ENCODE peak calls at places on chromosome 14, in nine cellular contexts. One of them, this sample, is unnamed.

GRCh38 chr14:71720978-71721624 is 211.1 kb upstream of the RGS6 start:
- DNase-seq in AG10803: peak
- DNase-seq in dorsolateral prefrontal cortex: peak
- DNase-seq in WERI-Rb-1: peak
- DNase-seq in cardiac muscle cell: peak
- DNase-seq in Calu3: peak
- DNase-seq in heart left ventricle: peak
- DNase-seq in neural crest cell: peak
- DNase-seq in right atrium auricular region: no peak
- DNase-seq in this sample: peak

GRCh38 chr14:67045440-67045839 is 143.8 kb upstream of the GARIN2 start:
- DNase-seq in AG10803: no peak
- DNase-seq in dorsolateral prefrontal cortex: no peak
- DNase-seq in WERI-Rb-1: no peak
- DNase-seq in cardiac muscle cell: no peak
- DNase-seq in Calu3: no peak
- DNase-seq in heart left ventricle: no peak
- DNase-seq in neural crest cell: no peak
- DNase-seq in right atrium auricular region: no peak
- DNase-seq in this sample: no peak

GRCh38 chr14:35337557-35338255 is 45.5 kb downstream of the PSMA6 start:
- DNase-seq in AG10803: no peak
- DNase-seq in dorsolateral prefrontal cortex: no peak
- DNase-seq in WERI-Rb-1: no peak
- DNase-seq in cardiac muscle cell: no peak
- DNase-seq in Calu3: no peak
- DNase-seq in heart left ventricle: no peak
- DNase-seq in neural crest cell: no peak
- DNase-seq in right atrium auricular region: no peak
- DNase-seq in this sample: no peak

GRCh38 chr14:91241848-91242247 is 2.7 kb downstream of the GPR68 start:
- DNase-seq in AG10803: no peak
- DNase-seq in dorsolateral prefrontal cortex: no peak
- DNase-seq in WERI-Rb-1: no peak
- DNase-seq in cardiac muscle cell: no peak
- DNase-seq in Calu3: no peak
- DNase-seq in heart left ventricle: peak
- DNase-seq in neural crest cell: no peak
- DNase-seq in right atrium auricular region: no peak
- DNase-seq in this sample: no peak

GRCh38 chr14:51977075-51977474 is 12.3 kb upstream of the RTRAF start:
- DNase-seq in AG10803: no peak
- DNase-seq in dorsolateral prefrontal cortex: no peak
- DNase-seq in WERI-Rb-1: no peak
- DNase-seq in cardiac muscle cell: peak
- DNase-seq in Calu3: no peak
- DNase-seq in heart left ventricle: no peak
- DNase-seq in neural crest cell: no peak
- DNase-seq in right atrium auricular region: no peak
- DNase-seq in this sample: no peak

GRCh38 chr14:57692671-57693070 is 173.2 kb downstream of the SLC35F4 start:
- DNase-seq in AG10803: peak
- DNase-seq in dorsolateral prefrontal cortex: no peak
- DNase-seq in WERI-Rb-1: no peak
- DNase-seq in cardiac muscle cell: peak
- DNase-seq in Calu3: peak
- DNase-seq in heart left ventricle: no peak
- DNase-seq in neural crest cell: no peak
- DNase-seq in right atrium auricular region: no peak
- DNase-seq in this sample: no peak

GRCh38 chr14:96143906-96144305 is 60.7 kb upstream of the BDKRB2 start:
- DNase-seq in AG10803: peak
- DNase-seq in dorsolateral prefrontal cortex: no peak
- DNase-seq in WERI-Rb-1: no peak
- DNase-seq in cardiac muscle cell: no peak
- DNase-seq in Calu3: no peak
- DNase-seq in heart left ventricle: no peak
- DNase-seq in neural crest cell: no peak
- DNase-seq in right atrium auricular region: no peak
- DNase-seq in this sample: no peak

GRCh38 chr14:103905861-103906456 is 22.3 kb upstream of the TDRD9 start:
- DNase-seq in AG10803: no peak
- DNase-seq in dorsolateral prefrontal cortex: no peak
- DNase-seq in WERI-Rb-1: no peak
- DNase-seq in cardiac muscle cell: no peak
- DNase-seq in Calu3: no peak
- DNase-seq in heart left ventricle: no peak
- DNase-seq in neural crest cell: no peak
- DNase-seq in right atrium auricular region: no peak
- DNase-seq in this sample: peak

GRCh38 chr14:21255385-21256101 is 13.7 kb downstream of the HNRNPC start:
- DNase-seq in AG10803: peak
- DNase-seq in dorsolateral prefrontal cortex: no peak
- DNase-seq in WERI-Rb-1: no peak
- DNase-seq in cardiac muscle cell: no peak
- DNase-seq in Calu3: no peak
- DNase-seq in heart left ventricle: no peak
- DNase-seq in neural crest cell: no peak
- DNase-seq in right atrium auricular region: no peak
- DNase-seq in this sample: no peak

GRCh38 chr14:69424139-69424923 is 25.8 kb downstream of the SLC39A9 start:
- DNase-seq in AG10803: peak
- DNase-seq in dorsolateral prefrontal cortex: no peak
- DNase-seq in WERI-Rb-1: no peak
- DNase-seq in cardiac muscle cell: no peak
- DNase-seq in Calu3: no peak
- DNase-seq in heart left ventricle: no peak
- DNase-seq in neural crest cell: no peak
- DNase-seq in right atrium auricular region: no peak
- DNase-seq in this sample: no peak

GRCh38 chr14:34270361-34270760 is 191.7 kb downstream of the SPTSSA start:
- DNase-seq in AG10803: no peak
- DNase-seq in dorsolateral prefrontal cortex: no peak
- DNase-seq in WERI-Rb-1: no peak
- DNase-seq in cardiac muscle cell: no peak
- DNase-seq in Calu3: no peak
- DNase-seq in heart left ventricle: no peak
- DNase-seq in neural crest cell: no peak
- DNase-seq in right atrium auricular region: no peak
- DNase-seq in this sample: no peak

GRCh38 chr14:59086241-59086899 is 102.1 kb upstream of the DAAM1 start:
- DNase-seq in AG10803: peak
- DNase-seq in dorsolateral prefrontal cortex: no peak
- DNase-seq in WERI-Rb-1: no peak
- DNase-seq in cardiac muscle cell: peak
- DNase-seq in Calu3: no peak
- DNase-seq in heart left ventricle: no peak
- DNase-seq in neural crest cell: no peak
- DNase-seq in right atrium auricular region: no peak
- DNase-seq in this sample: no peak

GRCh38 chr14:61382842-61383241 is 61.5 kb downstream of the PRKCH start:
- DNase-seq in AG10803: no peak
- DNase-seq in dorsolateral prefrontal cortex: no peak
- DNase-seq in WERI-Rb-1: no peak
- DNase-seq in cardiac muscle cell: no peak
- DNase-seq in Calu3: no peak
- DNase-seq in heart left ventricle: no peak
- DNase-seq in neural crest cell: no peak
- DNase-seq in right atrium auricular region: no peak
- DNase-seq in this sample: no peak

GRCh38 chr14:61381589-61381988 is 60.2 kb downstream of the PRKCH start:
- DNase-seq in AG10803: no peak
- DNase-seq in dorsolateral prefrontal cortex: no peak
- DNase-seq in WERI-Rb-1: no peak
- DNase-seq in cardiac muscle cell: no peak
- DNase-seq in Calu3: no peak
- DNase-seq in heart left ventricle: no peak
- DNase-seq in neural crest cell: no peak
- DNase-seq in right atrium auricular region: no peak
- DNase-seq in this sample: no peak

GRCh38 chr14:61379639-61380184 is 58.3 kb downstream of the PRKCH start:
- DNase-seq in AG10803: no peak
- DNase-seq in dorsolateral prefrontal cortex: no peak
- DNase-seq in WERI-Rb-1: no peak
- DNase-seq in cardiac muscle cell: no peak
- DNase-seq in Calu3: no peak
- DNase-seq in heart left ventricle: no peak
- DNase-seq in neural crest cell: no peak
- DNase-seq in right atrium auricular region: no peak
- DNase-seq in this sample: no peak

GRCh38 chr14:61385002-61385685 is 63.8 kb downstream of the PRKCH start:
- DNase-seq in AG10803: no peak
- DNase-seq in dorsolateral prefrontal cortex: no peak
- DNase-seq in WERI-Rb-1: no peak
- DNase-seq in cardiac muscle cell: no peak
- DNase-seq in Calu3: no peak
- DNase-seq in heart left ventricle: no peak
- DNase-seq in neural crest cell: no peak
- DNase-seq in right atrium auricular region: no peak
- DNase-seq in this sample: no peak

DNA sequence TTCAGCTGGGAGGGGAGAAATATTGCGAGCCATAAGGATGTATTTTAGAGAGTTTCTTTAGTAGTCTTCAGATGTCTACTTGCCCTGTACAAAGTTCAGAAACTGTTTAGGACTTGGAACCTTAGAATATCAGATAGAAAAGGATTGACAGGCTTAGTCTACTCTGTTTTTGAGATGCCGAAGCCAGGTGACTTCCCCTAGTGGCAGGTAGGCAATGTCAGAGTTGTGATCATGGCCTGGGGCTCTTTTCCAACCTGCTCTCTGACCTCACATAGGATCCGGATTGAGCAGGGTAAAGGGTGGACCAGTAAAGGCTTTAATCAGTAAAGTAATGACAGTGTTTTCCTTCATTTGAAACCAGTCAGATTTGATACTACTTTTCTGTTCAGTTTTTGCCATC is 59.6 kb downstream of the PRKCH start:
- DNase-seq in AG10803: no peak
- DNase-seq in dorsolateral prefrontal cortex: no peak
- DNase-seq in WERI-Rb-1: no peak
- DNase-seq in cardiac muscle cell: no peak
- DNase-seq in Calu3: no peak
- DNase-seq in heart left ventricle: no peak
- DNase-seq in neural crest cell: no peak
- DNase-seq in right atrium auricular region: no peak
- DNase-seq in this sample: no peak
- TF ChIP-seq CTCF in AG10803: no peak
- TF ChIP-seq CTCF in dorsolateral prefrontal cortex: no peak
- TF ChIP-seq CTCF in WERI-Rb-1: peak
- TF ChIP-seq CTCF in cardiac muscle cell: no peak
- TF ChIP-seq CTCF in Calu3: no peak
- TF ChIP-seq CTCF in heart left ventricle: no peak
- TF ChIP-seq CTCF in neural crest cell: no peak
- TF ChIP-seq CTCF in right atrium auricular region: no peak
- TF ChIP-seq CTCF in this sample: no peak

DNA sequence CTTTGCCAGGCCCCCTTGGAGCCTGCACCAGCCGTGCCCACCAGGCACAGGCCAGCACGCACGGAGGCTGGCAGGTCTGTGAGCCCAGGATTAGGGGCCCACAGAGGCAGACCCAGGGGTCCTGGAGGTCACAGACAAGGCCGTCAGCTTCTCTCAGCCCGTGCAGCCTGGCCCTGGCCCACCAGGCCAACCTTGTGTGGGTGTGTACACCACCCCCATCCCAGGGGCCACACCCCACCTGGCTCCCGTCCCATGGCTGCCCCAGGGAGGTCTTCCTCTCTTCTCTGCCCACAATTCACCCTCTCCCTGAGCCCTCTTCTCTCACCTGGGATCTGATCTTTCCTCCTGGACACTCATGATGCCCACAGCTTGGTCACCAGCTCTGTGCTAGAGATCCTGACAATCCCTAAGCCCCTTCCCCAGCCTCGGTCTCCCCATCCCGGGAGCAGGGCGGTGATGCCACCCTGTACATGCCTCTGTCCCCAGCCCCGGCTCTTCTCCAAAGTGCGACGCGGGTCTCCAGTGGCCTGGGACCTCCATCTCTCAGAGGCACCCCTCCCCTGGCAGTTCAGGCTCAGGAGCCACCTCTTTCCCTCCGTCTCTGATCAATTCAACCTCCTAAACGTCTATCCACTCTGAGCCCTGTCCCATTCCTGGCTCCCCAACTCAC is 31.1 kb upstream of the GPR132 start:
- DNase-seq in AG10803: no peak
- DNase-seq in dorsolateral prefrontal cortex: no peak
- DNase-seq in WERI-Rb-1: no peak
- DNase-seq in cardiac muscle cell: no peak
- DNase-seq in Calu3: no peak
- DNase-seq in heart left ventricle: no peak
- DNase-seq in neural crest cell: no peak
- DNase-seq in right atrium auricular region: no peak
- DNase-seq in this sample: no peak
- TF ChIP-seq CTCF in AG10803: no peak
- TF ChIP-seq CTCF in dorsolateral prefrontal cortex: no peak
- TF ChIP-seq CTCF in WERI-Rb-1: no peak
- TF ChIP-seq CTCF in cardiac muscle cell: no peak
- TF ChIP-seq CTCF in Calu3: no peak
- TF ChIP-seq CTCF in heart left ventricle: no peak
- TF ChIP-seq CTCF in neural crest cell: no peak
- TF ChIP-seq CTCF in right atrium auricular region: no peak
- TF ChIP-seq CTCF in this sample: no peak

DNA sequence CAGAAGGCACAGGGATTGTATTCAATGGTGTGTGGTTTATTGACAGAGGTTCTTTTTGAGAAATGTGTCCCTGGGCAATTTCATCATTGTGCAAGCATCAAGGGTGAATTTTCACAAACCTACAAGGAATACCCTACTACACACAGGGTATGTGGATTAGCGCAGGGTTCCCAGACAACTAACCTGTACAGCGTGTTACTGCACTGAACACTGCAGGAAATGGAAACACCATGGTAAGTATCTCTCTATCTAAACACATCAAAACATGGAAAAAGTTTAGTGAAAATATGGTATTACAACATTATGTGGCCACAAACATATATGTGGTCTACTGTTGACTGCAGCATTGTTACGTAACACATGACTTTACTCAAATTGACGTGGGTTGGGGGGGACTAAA is 893.0 kb downstream of the TMEM121 start:
- DNase-seq in AG10803: no peak
- DNase-seq in dorsolateral prefrontal cortex: no peak
- DNase-seq in WERI-Rb-1: no peak
- DNase-seq in cardiac muscle cell: no peak
- DNase-seq in Calu3: no peak
- DNase-seq in heart left ventricle: no peak
- DNase-seq in neural crest cell: no peak
- DNase-seq in right atrium auricular region: no peak
- DNase-seq in this sample: no peak
- TF ChIP-seq CTCF in AG10803: no peak
- TF ChIP-seq CTCF in dorsolateral prefrontal cortex: no peak
- TF ChIP-seq CTCF in WERI-Rb-1: no peak
- TF ChIP-seq CTCF in cardiac muscle cell: no peak
- TF ChIP-seq CTCF in Calu3: no peak
- TF ChIP-seq CTCF in heart left ventricle: no peak
- TF ChIP-seq CTCF in neural crest cell: no peak
- TF ChIP-seq CTCF in right atrium auricular region: no peak
- TF ChIP-seq CTCF in this sample: no peak

DNA sequence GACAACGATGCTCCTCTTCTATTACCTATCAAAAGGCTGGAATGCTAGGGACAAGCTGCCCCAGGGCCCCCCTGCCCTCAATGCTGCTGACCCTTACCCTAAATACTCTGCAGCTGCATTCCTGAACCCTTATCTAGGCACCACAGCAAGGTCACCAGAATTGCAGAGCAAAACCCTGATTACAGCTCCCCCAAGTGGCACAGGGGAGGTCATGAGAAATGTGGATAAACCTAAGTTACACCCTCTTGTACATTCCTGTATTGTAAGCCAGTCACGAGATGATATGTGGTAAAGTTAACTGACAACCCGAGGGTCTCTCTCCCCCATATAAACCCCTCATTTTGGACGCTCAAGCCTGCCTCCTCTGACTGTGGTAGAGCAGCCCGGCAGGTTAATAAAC is 411.8 kb upstream of the STXBP6 start:
- DNase-seq in AG10803: no peak
- DNase-seq in dorsolateral prefrontal cortex: no peak
- DNase-seq in WERI-Rb-1: no peak
- DNase-seq in cardiac muscle cell: no peak
- DNase-seq in Calu3: no peak
- DNase-seq in heart left ventricle: peak
- DNase-seq in neural crest cell: no peak
- DNase-seq in right atrium auricular region: no peak
- DNase-seq in this sample: no peak
- TF ChIP-seq CTCF in AG10803: no peak
- TF ChIP-seq CTCF in dorsolateral prefrontal cortex: no peak
- TF ChIP-seq CTCF in WERI-Rb-1: no peak
- TF ChIP-seq CTCF in cardiac muscle cell: no peak
- TF ChIP-seq CTCF in Calu3: no peak
- TF ChIP-seq CTCF in heart left ventricle: no peak
- TF ChIP-seq CTCF in neural crest cell: no peak
- TF ChIP-seq CTCF in right atrium auricular region: no peak
- TF ChIP-seq CTCF in this sample: no peak

This sample was measured in endothelial cell.